ENCODE peak calls at places on chromosomes 6 and 20, in nine cellular contexts. O is right atrium auricular region, S is breast epithelium, M is kidney, T is pancreas, Y is mammary epithelial cell, Z is neuronal stem cell, J is cardiac muscle cell, V is psoas muscle. E is an unnamed sample.

GRCh38 chr6:31657406-31658157 is 1.9 kb downstream of the APOM start:
- DNase-seq in O (no peak), S (no peak), M (no peak), T (no peak), Y (no peak), Z (no peak), J (no peak), V (no peak), E (no peak)

GRCh38 chr6:11714798-11715285 is 63.8 kb downstream of the ADTRP start:
- DNase-seq in O (no peak), S (no peak), M (no peak), T (no peak), Y (no peak), Z (no peak), J (no peak), V (no peak), E (no peak)

GRCh38 chr20:36218380-36219064 is 17.8 kb upstream of the AAR2 start:
- DNase-seq in O (no peak), S (no peak), M (no peak), T (no peak), Y (no peak), Z (no peak), J (no peak), V (no peak), E (no peak)

GRCh38 chr20:3820901-3821727 is 767 bp downstream of the AP5S1 start:
- DNase-seq in O (no peak), S (no peak), M (peak; percentile 49), T (no peak), Y (no peak), Z (no peak), J (no peak), V (peak; percentile 41), E (no peak)

GRCh38 chr6:56890066-56890465 is 64.8 kb upstream of the BEND6 start:
- DNase-seq in O (no peak), S (no peak), M (no peak), T (no peak), Y (no peak), Z (no peak), J (no peak), V (no peak), E (no peak)

GRCh38 chr20:44961868-44962267 is 1.7 kb upstream of the TOMM34 start:
- DNase-seq in O (no peak), S (no peak), M (no peak), T (no peak), Y (peak; percentile 45), Z (no peak), J (peak; percentile 21), V (no peak), E (no peak)

GRCh38 chr6:22133352-22133751 is 163.5 kb downstream of the PRL start:
- DNase-seq in O (no peak), S (no peak), M (no peak), T (peak; percentile 54), Y (no peak), Z (no peak), J (no peak), V (no peak), E (no peak)

GRCh38 chr6:158711264-158711663 is 61.4 kb downstream of the SYTL3 start:
- DNase-seq in O (no peak), S (no peak), M (no peak), T (no peak), Y (no peak), Z (no peak), J (peak; percentile 82), V (no peak), E (no peak)

GRCh38 chr6:138540468-138540867 is 41.2 kb upstream of the NHSL1 start:
- DNase-seq in O (no peak), S (no peak), M (no peak), T (no peak), Y (no peak), Z (no peak), J (peak; percentile 91), V (no peak), E (no peak)

GRCh38 chr6:72974276-72974675 is 251.0 kb downstream of the KHDC1L start:
- DNase-seq in O (no peak), S (no peak), M (no peak), T (no peak), Y (no peak), Z (no peak), J (no peak), V (no peak), E (no peak)

GRCh38 chr20:48215536-48215935 is 430.3 kb upstream of the SULF2 start:
- DNase-seq in O (no peak), S (no peak), M (no peak), T (no peak), Y (peak; percentile 15), Z (no peak), J (peak; percentile 14), V (no peak), E (no peak)

GRCh38 chr6:16286151-16286522 is 47.8 kb downstream of the GMPR start:
- DNase-seq in O (no peak), S (no peak), M (peak; percentile 72), T (no peak), Y (no peak), Z (peak; percentile 49), J (peak; percentile 69), V (no peak), E (no peak)

GRCh38 chr20:48892849-48893352 is 28.6 kb upstream of the ARFGEF2 start:
- DNase-seq in O (no peak), S (no peak), M (no peak), T (no peak), Y (no peak), Z (no peak), J (no peak), V (peak; percentile 39), E (no peak)

GRCh38 chr6:43455034-43455747 is at the start of gene DLK2:
- DNase-seq in O (no peak), S (no peak), M (no peak), T (no peak), Y (no peak), Z (no peak), J (no peak), V (no peak), E (no peak)

GRCh38 chr6:129446272-129446851 is 263.6 kb downstream of the ARHGAP18 start:
- DNase-seq in O (no peak), S (no peak), M (no peak), T (no peak), Y (no peak), Z (no peak), J (no peak), V (no peak), E (no peak)

GRCh38 chr6:140915001-140915950 is 1217.4 kb upstream of the GJE1 start:
- DNase-seq in O (no peak), S (no peak), M (no peak), T (no peak), Y (no peak), Z (no peak), J (no peak), V (no peak), E (no peak)

GRCh38 chr6:333379-334002 is 41.2 kb downstream of the DUSP22 start:
- DNase-seq in O (no peak), S (no peak), M (peak; percentile 79), T (no peak), Y (no peak), Z (no peak), J (no peak), V (no peak), E (no peak)

GRCh38 chr6:334536-334935 is 42.2 kb downstream of the DUSP22 start:
- DNase-seq in O (no peak), S (no peak), M (no peak), T (no peak), Y (no peak), Z (no peak), J (no peak), V (no peak), E (no peak)

GRCh38 chr6:330948-331347 is 38.7 kb downstream of the DUSP22 start:
- DNase-seq in O (no peak), S (no peak), M (no peak), T (no peak), Y (no peak), Z (no peak), J (no peak), V (no peak), E (no peak)

GRCh38 chr6:331622-332521 is 39.6 kb downstream of the DUSP22 start:
- DNase-seq in O (no peak), S (no peak), M (no peak), T (no peak), Y (no peak), Z (no peak), J (no peak), V (no peak), E (no peak)

GRCh38 chr6:332671-333070 is 40.4 kb downstream of the DUSP22 start:
- DNase-seq in O (no peak), S (no peak), M (no peak), T (no peak), Y (peak; percentile 20), Z (no peak), J (peak; percentile 83), V (no peak), E (no peak)
- H3K9me3 ChIP-seq in O (no peaks in the 10 kb centered on the region), S (no peaks in the 10 kb centered on the region), M (no peaks in the 10 kb centered on the region), T (no peaks in the 10 kb centered on the region), Y (peaks cover 7% of the 10 kb centered on the region), Z (peaks cover 18% of the 10 kb centered on the region), J (no peaks in the 10 kb centered on the region), V (no peaks in the 10 kb centered on the region), E (no peaks in the 10 kb centered on the region)

DNA sequence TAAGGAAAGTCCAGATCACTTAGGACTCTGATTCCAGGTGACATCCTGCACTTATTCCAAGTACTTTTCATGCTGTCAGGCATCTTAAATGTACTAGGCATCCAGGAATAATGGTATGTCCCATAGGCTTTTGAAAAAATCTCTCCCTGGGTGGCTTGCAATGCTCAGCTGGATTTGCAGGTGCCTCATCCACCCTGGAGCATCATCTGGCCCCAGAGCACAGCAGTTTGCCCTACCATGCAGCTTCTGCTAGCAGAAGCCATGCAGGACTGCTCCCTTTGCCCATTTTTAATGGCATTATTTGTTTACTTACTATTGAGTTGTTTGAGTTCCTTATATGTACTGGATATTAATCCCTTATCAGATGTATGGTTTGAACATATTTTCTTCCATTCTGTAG is 45.2 kb downstream of the DZANK1 start:
- DNase-seq in O (no peak), S (no peak), M (no peak), T (no peak), Y (no peak), Z (no peak), J (no peak), V (no peak), E (no peak)
- H3K4me3 ChIP-seq in O (no peak overlapping the region), S (no peak overlapping the region), M (no peak overlapping the region), T (no peak overlapping the region), Y (no peak overlapping the region), Z (no peak overlapping the region), J (no peak overlapping the region), V (no peak overlapping the region), E (no peak overlapping the region)

DNA sequence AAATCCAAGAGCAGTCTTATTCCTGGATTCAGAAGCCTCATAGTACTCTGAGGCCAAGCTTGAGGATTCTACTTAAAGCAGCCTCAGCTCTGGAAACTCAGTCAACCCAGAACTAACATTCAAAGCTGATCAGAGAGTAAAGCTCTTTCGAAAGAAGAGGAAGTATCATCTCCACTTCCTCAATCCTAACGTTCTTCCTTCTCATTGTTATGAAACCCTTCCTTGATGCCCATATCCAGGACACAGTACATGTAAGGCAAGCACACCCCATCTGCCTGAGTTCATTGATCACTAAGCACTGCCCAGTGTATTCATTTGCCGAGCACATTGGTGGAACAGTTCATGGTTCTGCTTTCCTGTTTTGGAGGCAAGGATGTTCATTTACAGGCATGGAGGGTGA is at the start of gene IPCEF1:
- DNase-seq in O (no peak), S (no peak), M (no peak), T (no peak), Y (no peak), Z (no peak), J (no peak), V (no peak), E (no peak)
- H3K27ac ChIP-seq in O (no peak within 1 kb of the TSS), S (no peak within 1 kb of the TSS), M (no peak within 1 kb of the TSS), T (no peak within 1 kb of the TSS), Y (no peak within 1 kb of the TSS), Z (no peak within 1 kb of the TSS), J (no peak within 1 kb of the TSS), V (no peak within 1 kb of the TSS), E (no peak within 1 kb of the TSS)

GRCh38 chr6:121633309-121633708 is 197.9 kb downstream of the GJA1 start:
- DNase-seq in O (no peak), S (no peak), M (no peak), T (no peak), Y (no peak), Z (no peak), J (no peak), V (no peak), E (no peak)
- H3K9me3 ChIP-seq in O (no peaks in the 10 kb centered on the region), S (peaks cover 45% of the 10 kb centered on the region), M (peaks cover 14% of the 10 kb centered on the region), T (no peaks in the 10 kb centered on the region), Y (no peaks in the 10 kb centered on the region), Z (peaks cover 5% of the 10 kb centered on the region), J (no peaks in the 10 kb centered on the region), V (peaks cover 25% of the 10 kb centered on the region), E (no peaks in the 10 kb centered on the region)

E was measured in suprapubic skin.